ENCODE peak calls at places on chromosomes 1 and 21, in seven cellular contexts. U is BJ, G is Calu3, T is NCI-H2227 treated with DMSO at 0.1 percent for 48 hours, B is HFF-Myc, I is GM04503, J is T-helper 22 cell. Y is an unnamed sample.
A peak's percentile ranks its signal among the peaks of the same experiment; 100 is the strongest.

GRCh38 chr1:59506952-59507351 is 210.1 kb downstream of the FGGY start:
- DNase-seq in J (no peak), T (no peak), B (no peak), U (peak; percentile 18), I (peak; percentile 29), G (no peak), Y (peak; percentile 55)

GRCh38 chr1:200302192-200302892 is 107.5 kb downstream of the ZNF281 start:
- DNase-seq in I (no peak), T (no peak), U (no peak), B (no peak), G (peak; percentile 56), J (peak; percentile 12), Y (peak; percentile 74)

GRCh38 chr1:44542415-44543063 is 131.7 kb downstream of the TMEM53 start:
- DNase-seq in J (no peak), T (no peak), B (no peak), I (no peak), G (no peak), U (no peak), Y (no peak)

GRCh38 chr1:115073298-115074087 is 15.8 kb downstream of the TSPAN2 start:
- DNase-seq in B (no peak), G (no peak), U (no peak), J (no peak), T (no peak), I (no peak), Y (no peak)

GRCh38 chr1:168179411-168180147 is 817 bp downstream of the TIPRL start:
- DNase-seq in I (no peak), G (peak; percentile 8), U (no peak), T (peak; percentile 17), J (no peak), B (no peak), Y (no peak)

GRCh38 chr21:38148046-38148445 is 108.7 kb upstream of the KCNJ15 start:
- DNase-seq in U (no peak), J (no peak), B (no peak), I (no peak), T (no peak), G (no peak), Y (no peak)

GRCh38 chr1:229127301-229127700 is 143.6 kb upstream of the RAB4A start:
- DNase-seq in I (no peak), G (peak; percentile 70), T (no peak), U (no peak), B (no peak), J (no peak), Y (no peak)

GRCh38 chr1:153968000-153968363 is 280 bp downstream of the CREB3L4 start:
- DNase-seq in I (no peak), U (no peak), J (no peak), T (no peak), G (peak; percentile 59), B (no peak), Y (peak; percentile 87)

GRCh38 chr1:182406006-182406405 is 5.5 kb upstream of the TEDDM1 start:
- DNase-seq in T (no peak), J (no peak), G (no peak), B (no peak), U (no peak), I (no peak), Y (no peak)

GRCh38 chr1:24970399-24970753 is 40.3 kb upstream of the RUNX3 start:
- DNase-seq in B (no peak), I (no peak), U (no peak), T (no peak), J (no peak), G (peak; percentile 28), Y (no peak)

GRCh38 chr21:40049959-40050290 is 182.7 kb downstream of the PCP4 start:
- DNase-seq in J (no peak), I (no peak), U (no peak), T (no peak), G (no peak), B (no peak), Y (no peak)